ENCODE peak calls at places on chromosomes 12 and 14, in seven cellular contexts. K is A549, U is right lobe of liver, A is uterus, G is esophagus squamous epithelium, W is tibial nerve, T is heart left ventricle. J is an unnamed sample.
A peak's percentile ranks its signal among the peaks of the same experiment; 100 is the strongest.

GRCh38 chr14:71403673-71404072 is 496.4 kb downstream of the PCNX1 start:
- DNase-seq in K (no peak), U (no peak), A (no peak), G (no peak), W (no peak), T (no peak), J (no peak)

GRCh38 chr12:78703820-78704525 is 160.6 kb upstream of the SYT1 start:
- DNase-seq in K (peak; percentile 8), U (no peak), A (no peak), G (no peak), W (no peak), T (no peak), J (peak; percentile 8)

GRCh38 chr14:105866841-105867321 is 340.5 kb downstream of the TMEM121 start:
- DNase-seq in K (no peak), U (no peak), A (peak; percentile 5), G (no peak), W (peak; percentile 6), T (no peak), J (no peak)

GRCh38 chr12:77615331-77615730 is 215.4 kb upstream of the NAV3 start:
- DNase-seq in K (no peak), U (no peak), A (no peak), G (no peak), W (no peak), T (no peak), J (no peak)

GRCh38 chr14:52918486-52918885 is 32.4 kb downstream of the FERMT2 start:
- DNase-seq in K (no peak), U (no peak), A (no peak), G (no peak), W (no peak), T (no peak), J (no peak)

GRCh38 chr12:2382391-2383155 is 329.8 kb downstream of the CACNA1C start:
- DNase-seq in K (no peak), U (no peak), A (no peak), G (no peak), W (no peak), T (no peak), J (no peak)

GRCh38 chr12:67506739-67507138 is 141.8 kb upstream of the DYRK2 start:
- DNase-seq in K (no peak), U (no peak), A (no peak), G (no peak), W (no peak), T (no peak), J (no peak)

GRCh38 chr12:50572275-50572674 is 67.5 kb downstream of the DIP2B start:
- DNase-seq in K (no peak), U (no peak), A (no peak), G (no peak), W (no peak), T (no peak), J (no peak)

GRCh38 chr12:100737168-100737567 is 57.4 kb upstream of the ANO4 start:
- DNase-seq in K (no peak), U (no peak), A (no peak), G (no peak), W (no peak), T (no peak), J (no peak)

GRCh38 chr12:130559806-130560205 is 156.3 kb downstream of the RIMBP2 start:
- DNase-seq in K (no peak), U (no peak), A (no peak), G (no peak), W (no peak), T (no peak), J (no peak)

GRCh38 chr12:89949457-89950195 is 241.0 kb upstream of the ATP2B1 start:
- DNase-seq in K (peak; percentile 71), U (no peak), A (no peak), G (no peak), W (no peak), T (peak; percentile 43), J (peak; percentile 11)

GRCh38 chr12:23002381-23002780 is 377.4 kb downstream of the ETNK1 start:
- DNase-seq in K (no peak), U (no peak), A (no peak), G (no peak), W (no peak), T (no peak), J (no peak)

GRCh38 chr12:112111931-112112330 is 3.3 kb upstream of the NAA25 start:
- DNase-seq in K (no peak), U (no peak), A (no peak), G (no peak), W (no peak), T (no peak), J (no peak)

GRCh38 chr14:89660183-89660582 is 243.2 kb upstream of the FOXN3 start:
- DNase-seq in K (no peak), U (peak; percentile 62), A (peak; percentile 21), G (no peak), W (no peak), T (peak; percentile 51), J (no peak)

GRCh38 chr14:72891666-72892102 is 2.2 kb downstream of the DPF3 start:
- DNase-seq in K (no peak), U (no peak), A (no peak), G (no peak), W (no peak), T (no peak), J (no peak)

GRCh38 chr14:48704639-48705038 is 881.5 kb downstream of the RPS29 start:
- DNase-seq in K (no peak), U (no peak), A (no peak), G (no peak), W (no peak), T (no peak), J (no peak)

GRCh38 chr14:81331229-81332026 is 68.7 kb downstream of the STON2 start:
- DNase-seq in K (no peak), U (no peak), A (no peak), G (no peak), W (no peak), T (no peak), J (no peak)

DNA sequence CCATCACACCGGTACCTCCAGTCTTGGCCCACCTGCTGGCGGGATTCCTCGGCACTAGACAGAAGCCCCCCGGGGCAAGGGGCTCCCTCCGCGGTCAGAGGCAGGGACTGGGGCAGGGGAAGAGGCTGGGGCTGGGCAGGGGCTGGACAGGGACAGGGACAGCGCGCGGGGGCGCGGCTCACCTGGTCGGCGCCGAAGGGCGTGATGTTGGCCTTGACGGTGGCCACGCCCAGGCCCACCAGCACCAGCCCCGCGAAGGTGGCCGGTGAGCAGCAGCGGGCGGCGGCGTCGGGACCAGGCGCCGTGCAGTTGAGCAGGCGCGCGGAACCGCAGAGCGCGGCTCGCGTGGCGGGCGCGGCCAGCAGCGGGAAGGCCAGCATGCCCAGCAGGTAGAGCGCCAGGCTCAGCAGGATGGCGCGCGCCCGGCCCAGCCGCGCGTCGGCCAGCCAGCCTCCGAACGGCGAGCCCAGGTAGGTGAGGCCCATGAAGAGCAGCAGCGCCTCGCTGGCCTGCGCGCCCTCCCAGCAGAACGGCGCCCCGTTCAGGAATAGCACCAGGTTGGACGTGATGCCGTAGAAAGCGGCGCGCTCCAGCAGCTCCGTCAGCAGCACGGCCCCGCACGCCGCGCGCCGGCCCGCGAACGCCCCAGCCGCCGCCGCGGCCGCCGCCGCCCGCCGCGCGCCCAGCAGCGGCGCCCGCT is 392 bp downstream of the SLC15A4 start:
- DNase-seq in K (peak; percentile 40), U (peak; percentile 60), A (no peak), G (no peak), W (no peak), T (no peak), J (peak; percentile 45)
- TF ChIP-seq POLR2A in K (peak; percentile 5), U (no peak), A (no peak), G (no peak), W (no peak), T (no peak), J (peak; percentile 7)

DNA sequence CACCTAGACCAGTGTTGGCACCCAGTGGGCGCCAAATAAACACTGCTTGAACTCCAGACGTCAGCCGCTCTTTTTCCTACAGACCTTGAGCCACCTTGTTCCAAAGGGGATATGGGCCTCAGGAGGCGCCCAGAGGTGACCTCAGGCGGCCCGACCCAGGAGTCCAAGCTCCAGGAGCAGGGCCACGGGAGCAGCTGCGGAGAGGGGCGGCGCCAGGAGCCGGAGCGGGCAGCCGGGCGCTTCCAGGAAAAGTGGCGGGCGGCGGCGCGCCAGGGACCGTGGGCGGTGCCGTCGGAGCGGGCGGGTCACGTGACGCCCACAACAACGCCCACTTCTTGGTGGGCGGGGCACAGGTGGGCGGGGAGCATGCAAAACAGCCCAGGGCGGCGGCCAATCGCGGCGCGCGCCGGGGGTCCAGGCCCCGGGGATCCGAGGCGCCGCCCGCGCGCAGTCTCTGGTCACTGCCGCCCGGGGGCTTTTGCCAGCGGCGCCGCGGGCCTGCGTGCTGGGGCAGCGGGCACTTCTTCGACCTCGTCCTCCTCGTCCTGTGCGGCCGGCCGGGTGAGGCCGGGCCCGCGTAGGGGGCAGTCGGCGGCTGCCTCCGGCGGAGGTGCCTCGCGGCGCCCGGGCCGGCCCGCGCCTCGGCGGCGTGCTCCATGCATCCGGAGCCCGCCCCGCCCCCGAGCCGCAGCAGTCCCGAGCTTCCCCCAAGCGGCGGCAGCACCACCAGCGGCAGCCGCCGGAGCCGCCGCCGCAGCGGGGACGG is at the start of gene ORAI1:
- DNase-seq in K (peak; percentile 80), U (peak; percentile 99), A (peak; percentile 96), G (peak; percentile 79), W (peak; percentile 94), T (peak; percentile 97), J (peak; percentile 89)
- TF ChIP-seq POLR2A in K (peak; percentile 85), U (peak; percentile 94), A (peak; percentile 89), G (peak; percentile 70), W (peak; percentile 90), T (no peak), J (peak; percentile 90)

GRCh38 chr12:124916370-124917134 is 2.1 kb upstream of the UBC start:
- DNase-seq in K (no peak), U (peak; percentile 83), A (peak; percentile 78), G (no peak), W (peak; percentile 67), T (peak; percentile 76), J (no peak)
- TF ChIP-seq POLR2A in K (no peak), U (peak; percentile 93), A (peak; percentile 57), G (peak; percentile 30), W (peak; percentile 69), T (no peak), J (peak; percentile 25)

DNA sequence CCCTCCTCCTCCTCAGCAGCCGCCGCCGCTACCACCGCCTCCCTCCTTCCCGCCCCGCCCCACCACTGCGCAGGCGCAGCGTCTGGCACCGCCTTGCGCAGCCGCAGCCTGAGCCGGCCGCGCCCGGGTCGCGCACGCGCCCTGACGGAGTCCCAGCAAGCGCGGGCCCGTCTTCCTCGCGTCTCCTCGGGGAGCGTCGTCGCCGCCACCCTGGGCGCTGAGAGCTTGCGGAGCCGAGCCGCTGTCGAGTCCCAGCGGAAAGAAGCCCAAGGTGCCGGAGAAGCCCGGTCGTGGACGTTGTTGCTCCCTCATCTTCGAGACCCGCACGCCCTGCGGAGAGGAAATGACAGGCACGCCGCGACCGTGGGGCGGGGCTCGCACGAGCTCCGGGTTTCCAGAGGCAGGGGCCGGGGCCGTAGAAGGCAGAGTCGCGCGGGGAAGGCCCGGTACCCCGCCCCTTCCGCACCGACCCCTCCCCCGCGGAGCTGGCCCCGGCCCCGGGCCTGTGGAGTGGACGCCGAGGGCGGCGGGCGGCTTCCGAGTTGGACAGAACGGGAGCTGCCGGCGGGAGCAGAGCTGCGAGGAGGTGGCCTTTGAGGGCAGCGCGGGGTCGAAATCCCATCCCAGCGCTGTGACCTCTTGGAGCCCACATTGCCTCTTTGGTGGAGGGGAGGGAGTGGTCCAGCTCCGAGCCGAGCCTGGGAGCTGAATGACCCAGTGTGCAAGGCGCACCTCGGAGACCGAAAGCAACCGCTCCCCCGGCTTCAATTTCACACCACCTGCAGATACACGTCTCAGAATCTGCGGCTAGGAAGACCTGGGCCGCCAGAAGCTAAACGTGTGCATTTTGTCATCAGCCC is 469 bp upstream of the RAB35 start:
- DNase-seq in K (peak; percentile 39), U (peak; percentile 96), A (peak; percentile 96), G (peak; percentile 73), W (peak; percentile 86), T (peak; percentile 97), J (peak; percentile 96)
- TF ChIP-seq POLR2A in K (peak; percentile 90), U (peak; percentile 82), A (peak; percentile 90), G (peak; percentile 81), W (peak; percentile 91), T (peak; percentile 12), J (peak; percentile 92)